ENCODE peak calls at places on chromosomes 1 and 21, in seven cellular contexts. G, P, F, A, B, V and Q are unnamed samples.

GRCh38 chr1:153532769-153533599 is 2.8 kb downstream of the S100A6 start:
- DNase-seq in A (peak; percentile 95), V (peak; percentile 91), B (peak; percentile 84), G (peak; percentile 76), P (peak; percentile 97), F (peak; percentile 75), Q (peak; percentile 95)

GRCh38 chr1:51901151-51901550 is 22.6 kb upstream of the NRDC start:
- DNase-seq in F (no peak), B (no peak), A (no peak), G (no peak), P (no peak), V (no peak), Q (no peak)

GRCh38 chr1:232529747-232530146 is 100.2 kb downstream of the SIPA1L2 start:
- DNase-seq in F (no peak), B (no peak), P (no peak), V (no peak), G (peak; percentile 97), A (no peak), Q (no peak)

GRCh38 chr1:85049735-85050166 is 1.5 kb upstream of the MCOLN3 start:
- DNase-seq in A (peak; percentile 49), P (peak; percentile 63), V (no peak), F (no peak), G (no peak), B (no peak), Q (no peak)

GRCh38 chr1:114062646-114063045 is 83.4 kb downstream of the OLFML3 start:
- DNase-seq in V (no peak), F (no peak), P (no peak), A (no peak), B (no peak), G (no peak), Q (no peak)

GRCh38 chr1:172905452-172905851 is 145.3 kb downstream of the TNFSF18 start:
- DNase-seq in V (no peak), A (no peak), P (no peak), G (no peak), F (no peak), B (no peak), Q (no peak)

GRCh38 chr1:58331156-58331555 is 215.4 kb downstream of the OMA1 start:
- DNase-seq in A (no peak), V (no peak), G (no peak), F (no peak), B (no peak), P (no peak), Q (no peak)

GRCh38 chr21:41812679-41813078 is 45.8 kb upstream of the RIPK4 start:
- DNase-seq in F (no peak), V (no peak), B (no peak), G (no peak), A (no peak), P (no peak), Q (no peak)

GRCh38 chr1:247056071-247056470 is 22.5 kb downstream of the ZNF670 start:
- DNase-seq in P (no peak), A (no peak), B (no peak), V (no peak), F (no peak), G (no peak), Q (no peak)

GRCh38 chr1:89701746-89702241 is 68.9 kb downstream of the LRRC8C start:
- DNase-seq in A (no peak), V (no peak), B (no peak), G (no peak), F (no peak), P (no peak), Q (no peak)

GRCh38 chr1:12034381-12034801 is 15.1 kb downstream of the MIIP start:
- DNase-seq in P (no peak), G (no peak), B (peak; percentile 36), V (no peak), A (no peak), F (no peak), Q (no peak)

GRCh38 chr1:217275617-217276398 is 355.1 kb downstream of the GPATCH2 start:
- DNase-seq in G (peak; percentile 77), B (no peak), F (no peak), A (no peak), P (no peak), V (peak; percentile 27), Q (no peak)

GRCh38 chr1:20578062-20578461 is 10.8 kb upstream of the CDA start:
- DNase-seq in A (no peak), F (no peak), V (no peak), B (no peak), P (no peak), G (peak; percentile 91), Q (no peak)

GRCh38 chr1:53073899-53074311 is 11.9 kb downstream of the PODN start:
- DNase-seq in A (peak; percentile 14), F (no peak), G (no peak), P (no peak), B (peak; percentile 73), V (no peak), Q (no peak)

GRCh38 chr21:46214478-46215340 is 13.9 kb downstream of the LSS start:
- DNase-seq in A (no peak), G (no peak), V (no peak), F (no peak), P (no peak), B (no peak), Q (no peak)

GRCh38 chr1:78005755-78006154 is 1.0 kb downstream of the DNAJB4 start:
- DNase-seq in B (no peak), F (no peak), G (peak; percentile 68), V (peak; percentile 63), A (no peak), P (no peak), Q (no peak)

GRCh38 chr1:178146456-178146855 is 52.6 kb downstream of the RASAL2 start:
- DNase-seq in G (no peak), A (no peak), F (no peak), P (no peak), B (no peak), V (no peak), Q (no peak)

GRCh38 chr1:97906567-97907228 is 14.1 kb downstream of the DPYD start:
- DNase-seq in B (peak; percentile 39), V (peak; percentile 74), A (no peak), P (peak; percentile 4), F (no peak), G (peak; percentile 50), Q (peak; percentile 80)

GRCh38 chr1:53398091-53398490 is 61.1 kb upstream of the DMRTB1 start:
- DNase-seq in F (no peak), V (no peak), P (no peak), B (no peak), A (peak; percentile 13), G (no peak), Q (no peak)

GRCh38 chr1:173329747-173330146 is 122.6 kb upstream of the TNFSF4 start:
- DNase-seq in F (no peak), B (no peak), A (no peak), P (no peak), V (peak; percentile 38), G (no peak), Q (no peak)

GRCh38 chr21:32572574-32573420 is 12.5 kb downstream of the TCP10L start:
- DNase-seq in A (no peak), P (no peak), G (peak; percentile 66), V (no peak), B (no peak), F (no peak), Q (no peak)

GRCh38 chr1:24901791-24902470 is 28.1 kb downstream of the RUNX3 start:
- DNase-seq in P (no peak), V (no peak), B (no peak), G (no peak), F (no peak), A (peak; percentile 27), Q (no peak)

GRCh38 chr1:204623365-204623893 is 62.1 kb downstream of the LRRN2 start:
- DNase-seq in F (no peak), V (peak; percentile 63), B (no peak), A (no peak), G (peak; percentile 41), P (no peak), Q (no peak)

DNA sequence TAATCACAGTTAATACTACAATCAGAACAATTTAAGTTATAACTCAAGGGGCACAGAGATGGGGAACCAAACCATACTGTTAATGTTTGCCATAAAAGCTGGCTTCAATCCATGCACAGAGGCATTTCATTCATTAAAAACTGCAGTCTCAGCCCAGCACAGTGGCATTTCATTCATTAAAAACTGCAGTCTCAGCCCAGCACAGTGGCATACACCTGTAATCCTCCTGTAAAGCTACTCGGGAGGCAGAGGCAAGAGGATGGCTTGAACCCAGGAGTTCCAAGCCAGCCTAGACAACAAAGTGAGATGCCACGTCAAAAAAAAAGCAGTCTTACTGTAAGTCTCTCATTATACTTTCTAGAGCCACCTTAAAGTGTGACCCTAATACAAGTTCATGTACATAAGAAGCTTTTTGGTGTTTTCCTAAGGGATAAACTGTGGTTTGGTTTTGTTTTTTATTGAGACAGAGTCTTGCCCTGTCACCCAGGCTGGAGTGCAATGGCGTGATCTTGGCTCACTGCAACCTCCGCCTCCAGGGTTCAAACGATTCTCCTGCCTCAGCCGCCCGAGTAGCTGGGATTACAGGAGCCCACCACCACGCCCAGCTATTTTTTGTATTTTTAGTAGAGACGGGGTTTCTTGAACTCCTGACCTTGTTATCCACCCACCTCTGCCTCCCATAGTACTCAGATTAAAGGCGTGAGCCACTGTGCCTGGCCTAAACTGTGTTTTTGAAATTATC is 29.0 kb downstream of the ARID4B start:
- DNase-seq in B (no peak), A (no peak), G (no peak), P (no peak), F (no peak), V (no peak), Q (no peak)
- H3K4me1 ChIP-seq in B (peaks cover 43% of the 10 kb centered on the region), A (no peaks in the 10 kb centered on the region), G (peaks cover 12% of the 10 kb centered on the region), P (peaks cover 6% of the 10 kb centered on the region), F (no peaks in the 10 kb centered on the region), V (peaks cover 8% of the 10 kb centered on the region), Q (peaks cover 7% of the 10 kb centered on the region)

DNA sequence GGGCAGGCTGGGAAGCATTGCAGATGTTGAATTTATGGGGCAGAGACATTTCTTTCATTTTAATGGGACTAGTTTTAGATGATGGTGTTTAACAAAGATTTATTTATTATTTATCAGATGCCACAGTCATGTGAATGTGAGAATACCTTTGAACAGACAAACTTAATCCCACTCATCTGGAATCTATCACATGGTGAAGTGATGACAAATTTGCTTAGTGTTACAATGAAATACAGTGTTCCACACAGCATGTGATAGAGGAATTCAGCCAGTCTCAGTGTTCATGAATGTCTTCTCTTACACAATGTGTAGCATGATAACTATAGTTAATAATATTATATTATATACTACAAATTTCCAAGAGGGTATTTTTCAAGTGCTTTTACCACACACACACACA is 1361.7 kb upstream of the B3GALT2 start:
- DNase-seq in B (no peak), V (no peak), F (no peak), A (no peak), P (no peak), G (no peak), Q (no peak)
- H3K4me1 ChIP-seq in B (no peaks in the 10 kb centered on the region), V (no peaks in the 10 kb centered on the region), F (no peaks in the 10 kb centered on the region), A (no peaks in the 10 kb centered on the region), P (no peaks in the 10 kb centered on the region), G (no peaks in the 10 kb centered on the region), Q (no peaks in the 10 kb centered on the region)

DNA sequence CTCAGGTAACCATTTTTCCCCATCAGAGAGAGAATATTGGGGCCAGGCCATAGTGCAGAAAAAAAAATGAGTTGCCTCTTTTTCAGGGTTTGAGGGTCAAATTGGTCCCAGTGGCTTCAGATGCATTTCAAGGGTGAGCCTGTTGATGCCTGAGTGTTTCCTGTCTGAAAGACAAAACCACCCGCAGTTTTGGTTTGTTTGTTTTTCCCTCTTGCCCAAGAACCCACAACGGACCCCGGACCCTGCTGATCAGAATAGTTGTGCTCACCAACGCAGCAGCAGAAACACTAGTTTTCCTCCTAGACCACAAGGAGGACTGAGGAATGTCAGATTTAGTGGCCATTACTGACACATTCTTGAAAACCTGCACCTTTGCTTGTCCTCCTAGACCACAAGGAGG is 1433.1 kb downstream of the PLA2G4A start:
- DNase-seq in V (no peak), A (no peak), B (no peak), P (no peak), G (no peak), F (no peak), Q (no peak)
- H3K4me1 ChIP-seq in V (no peaks in the 10 kb centered on the region), A (no peaks in the 10 kb centered on the region), B (no peaks in the 10 kb centered on the region), P (no peaks in the 10 kb centered on the region), G (no peaks in the 10 kb centered on the region), F (no peaks in the 10 kb centered on the region), Q (no peaks in the 10 kb centered on the region)

GRCh38 chr1:226429051-226429461 is 21.2 kb upstream of the PARP1 start:
- DNase-seq in A (no peak), B (no peak), V (no peak), F (no peak), G (no peak), P (no peak), Q (no peak)
- H3K4me1 ChIP-seq in A (no peaks in the 10 kb centered on the region), B (peaks cover 11% of the 10 kb centered on the region), V (no peaks in the 10 kb centered on the region), F (no peaks in the 10 kb centered on the region), G (no peaks in the 10 kb centered on the region), P (no peaks in the 10 kb centered on the region), Q (no peaks in the 10 kb centered on the region)